ENCODE peak calls at places on chromosomes 12 and 14, in six cellular contexts. I is neuronal stem cell, G is fibroblast of lung, V is kidney, S is mesendoderm, C is HepG2. F is an unnamed sample. For H3K4me1, the result is how much of the 10 kb centered on the place peaks cover.

GRCh38 chr12:87827638-87828264 is 201.4 kb downstream of the C12orf50 start:
- DNase-seq in I (no peak), G (peak), V (no peak), S (peak), C (no peak), F (peak)

GRCh38 chr14:92551066-92551841 is 37.7 kb downstream of the RIN3 start:
- DNase-seq in I (no peak), G (no peak), V (no peak), S (no peak), C (no peak), F (no peak)

GRCh38 chr12:102061556-102062418 is at the start of gene WASHC3:
- DNase-seq in I (peak), G (peak), V (peak), S (peak), C (peak), F (peak)

GRCh38 chr12:132651444-132652100 is 33.0 kb downstream of the P2RX2 start:
- DNase-seq in I (no peak), G (no peak), V (peak), S (no peak), C (no peak), F (no peak)

GRCh38 chr12:113392988-113393579 is 10.6 kb downstream of the SDS start:
- DNase-seq in I (no peak), G (peak), V (no peak), S (peak), C (peak), F (no peak)

GRCh38 chr12:34403706-34404376 is 381.5 kb downstream of the ALG10 start:
- DNase-seq in I (no peak), G (no peak), V (peak), S (no peak), C (no peak), F (no peak)

GRCh38 chr12:128644664-128645296 is 179.0 kb downstream of the SLC15A4 start:
- DNase-seq in I (peak), G (no peak), V (no peak), S (peak), C (peak), F (peak)

GRCh38 chr14:106562451-106562850 is 1036.1 kb downstream of the TMEM121 start:
- DNase-seq in I (no peak), G (no peak), V (no peak), S (no peak), C (no peak), F (no peak)

GRCh38 chr14:96268426-96269358 is 12.7 kb downstream of the BDKRB1 start:
- DNase-seq in I (no peak), G (peak), V (peak), S (no peak), C (no peak), F (peak)

GRCh38 chr12:96034631-96035282 is 630 bp downstream of the LTA4H start:
- DNase-seq in I (peak), G (peak), V (no peak), S (peak), C (peak), F (peak)

GRCh38 chr12:16520328-16520727 is 85.6 kb downstream of the LMO3 start:
- DNase-seq in I (no peak), G (no peak), V (no peak), S (no peak), C (no peak), F (no peak)

GRCh38 chr14:56057071-56057865 is 60.9 kb upstream of the PELI2 start:
- DNase-seq in I (peak), G (no peak), V (no peak), S (peak), C (no peak), F (no peak)

GRCh38 chr12:106192659-106193403 is 54.1 kb upstream of the NUAK1 start:
- DNase-seq in I (no peak), G (no peak), V (no peak), S (no peak), C (no peak), F (no peak)

GRCh38 chr14:67704018-67704417 is 2.3 kb downstream of the RDH12 start:
- DNase-seq in I (no peak), G (no peak), V (no peak), S (no peak), C (no peak), F (no peak)

GRCh38 chr14:67710209-67710608 is 8.5 kb downstream of the RDH12 start:
- DNase-seq in I (no peak), G (no peak), V (no peak), S (peak), C (no peak), F (no peak)

GRCh38 chr14:67704484-67705089 is 2.9 kb downstream of the RDH12 start:
- DNase-seq in I (peak), G (peak), V (no peak), S (peak), C (peak), F (peak)

GRCh38 chr14:67705211-67705610 is 3.5 kb downstream of the RDH12 start:
- DNase-seq in I (no peak), G (no peak), V (no peak), S (no peak), C (no peak), F (no peak)
- H3K4me1 ChIP-seq in I (under half), G (under half), V (under half), S (under half), C (under half), F (under half)

GRCh38 chr12:26195641-26196423 is 459 bp downstream of the SSPN start:
- DNase-seq in I (peak), G (peak), V (peak), S (peak), C (no peak), F (peak)
- H3K9ac ChIP-seq in I (peak), G (peak), V (peak), S (peak), C (no peak), F (peak)

DNA sequence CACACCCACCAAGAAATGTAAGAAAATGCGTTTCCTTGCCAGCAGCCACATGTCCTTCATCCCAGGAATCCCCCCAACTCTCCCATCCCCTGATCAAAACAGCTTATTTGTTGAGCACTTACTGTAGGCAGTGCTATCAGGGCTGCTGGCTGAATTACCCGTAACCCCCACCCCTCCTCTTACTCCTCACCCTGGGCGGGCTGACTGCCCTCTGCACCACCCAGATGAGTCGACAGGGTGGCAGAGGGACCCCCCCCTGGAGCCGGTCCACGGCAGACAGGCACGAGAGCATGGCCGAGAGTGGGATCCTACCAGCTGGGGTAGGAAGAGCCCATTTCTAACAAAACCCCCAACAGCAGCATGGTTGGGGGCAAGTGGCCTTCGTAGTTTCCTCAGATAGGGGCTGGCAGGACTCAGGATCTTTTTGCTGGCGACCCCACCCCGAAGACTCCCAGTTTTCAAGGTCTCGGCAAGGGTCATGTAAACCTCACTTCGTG is 1.1 kb upstream of the RHOF start:
- DNase-seq in I (no peak), G (no peak), V (peak), S (no peak), C (no peak), F (no peak)
- H3K4me1 ChIP-seq in I (under half), G (under half), V (under half), S (under half), C (half or more), F (half or more)

DNA sequence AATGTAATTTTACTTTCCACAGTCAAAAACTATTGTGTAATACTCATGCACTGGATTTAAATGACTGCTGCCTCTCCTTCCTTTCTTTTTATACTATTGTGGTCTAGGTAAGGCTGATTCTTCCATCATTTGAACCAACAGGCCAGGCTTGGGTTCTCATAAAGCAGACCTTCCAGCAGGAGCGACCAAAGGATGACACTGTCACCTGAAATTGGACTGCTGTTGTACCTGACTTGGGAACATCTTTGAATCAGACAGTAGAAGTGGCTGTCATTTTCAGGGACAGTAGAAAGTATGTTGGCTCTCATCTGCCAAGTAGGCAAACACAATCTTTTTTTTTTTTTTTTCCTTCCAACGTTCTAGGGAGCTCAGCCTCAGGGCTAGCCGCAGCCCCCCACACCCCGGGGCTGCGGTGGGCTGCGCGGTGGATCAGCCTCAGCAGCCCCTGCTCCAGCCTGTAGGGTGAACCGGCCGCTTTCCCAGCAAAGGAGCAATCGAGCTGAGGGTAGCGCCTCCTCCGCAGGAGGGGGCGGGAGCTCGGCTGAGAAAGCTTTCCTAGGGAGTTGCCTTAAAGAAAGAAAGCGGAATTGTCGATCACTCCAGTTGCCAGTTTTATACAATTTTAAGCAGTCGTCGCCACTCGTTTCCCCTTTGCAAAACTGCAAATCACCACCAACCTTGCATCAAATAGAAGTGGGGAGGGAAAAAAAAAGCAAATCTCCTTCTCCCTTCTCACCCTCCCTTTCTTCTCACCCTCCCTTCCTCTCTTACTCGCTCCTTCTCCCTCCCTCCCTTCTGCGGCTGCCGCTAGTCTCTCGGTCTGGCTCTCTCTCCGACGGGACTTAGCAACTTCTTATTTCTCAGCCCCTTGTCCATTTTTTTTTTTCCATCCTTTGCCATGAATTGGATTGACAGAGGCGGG is at the start of gene PDE3A:
- DNase-seq in I (peak), G (peak), V (peak), S (peak), C (no peak), F (peak)
- H3K9ac ChIP-seq in I (peak), G (peak), V (peak), S (peak), C (no peak), F (peak)

GRCh38 chr12:13197526-13198141 is 1.1 kb downstream of the EMP1 start:
- DNase-seq in I (no peak), G (peak), V (no peak), S (no peak), C (no peak), F (peak)

GRCh38 chr12:13198240-13198639 is 1.7 kb downstream of the EMP1 start:
- DNase-seq in I (no peak), G (no peak), V (no peak), S (no peak), C (no peak), F (peak)

GRCh38 chr12:13198921-13199320 is 2.4 kb downstream of the EMP1 start:
- DNase-seq in I (no peak), G (peak), V (no peak), S (no peak), C (no peak), F (peak)

GRCh38 chr12:13203028-13203922 is 6.7 kb downstream of the EMP1 start:
- DNase-seq in I (no peak), G (no peak), V (no peak), S (peak), C (no peak), F (no peak)

GRCh38 chr12:13200841-13201240 is 4.3 kb downstream of the EMP1 start:
- DNase-seq in I (no peak), G (no peak), V (no peak), S (no peak), C (no peak), F (no peak)
- H3K4me1 ChIP-seq in I (under half), G (under half), V (under half), S (under half), C (under half), F (half or more)

GRCh38 chr12:122026706-122027328 is 5.1 kb downstream of the BCL7A start:
- DNase-seq in I (no peak), G (no peak), V (no peak), S (no peak), C (no peak), F (no peak)
- H3K9ac ChIP-seq in I (no peak), G (no peak), V (no peak), S (no peak), C (no peak), F (no peak)

GRCh38 chr14:34775922-34776321 is 61.5 kb upstream of the CFL2 start:
- DNase-seq in I (no peak), G (no peak), V (no peak), S (no peak), C (peak), F (no peak)

GRCh38 chr14:34766611-34767010 is 52.2 kb upstream of the CFL2 start:
- DNase-seq in I (no peak), G (peak), V (no peak), S (no peak), C (no peak), F (peak)

GRCh38 chr14:34775342-34775741 is 60.9 kb upstream of the CFL2 start:
- DNase-seq in I (no peak), G (no peak), V (no peak), S (no peak), C (no peak), F (no peak)

GRCh38 chr14:34766060-34766459 is 51.7 kb upstream of the CFL2 start:
- DNase-seq in I (no peak), G (peak), V (no peak), S (no peak), C (no peak), F (no peak)

DNA sequence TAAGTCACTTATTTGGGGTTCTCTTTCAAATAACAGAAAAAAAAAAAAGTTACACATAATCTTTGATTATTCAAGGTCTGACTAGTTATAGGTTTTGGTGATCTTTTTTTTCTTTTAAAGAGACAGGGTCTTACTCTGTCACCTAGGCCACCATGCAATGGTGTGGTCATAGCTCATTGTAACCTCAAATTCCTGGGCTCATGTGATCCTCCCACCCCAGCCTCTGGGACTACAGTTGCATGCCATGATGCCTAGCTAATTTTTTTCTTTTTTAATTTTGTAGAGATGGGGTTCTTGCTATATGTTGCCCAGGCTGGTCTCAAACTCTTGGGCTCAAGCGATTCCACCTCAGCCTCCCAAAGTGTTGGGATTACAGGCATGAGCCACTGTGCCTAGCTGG is 56.5 kb upstream of the CFL2 start:
- DNase-seq in I (no peak), G (no peak), V (no peak), S (no peak), C (no peak), F (no peak)
- H3K4me1 ChIP-seq in I (under half), G (under half), V (under half), S (under half), C (under half), F (under half)

DNA sequence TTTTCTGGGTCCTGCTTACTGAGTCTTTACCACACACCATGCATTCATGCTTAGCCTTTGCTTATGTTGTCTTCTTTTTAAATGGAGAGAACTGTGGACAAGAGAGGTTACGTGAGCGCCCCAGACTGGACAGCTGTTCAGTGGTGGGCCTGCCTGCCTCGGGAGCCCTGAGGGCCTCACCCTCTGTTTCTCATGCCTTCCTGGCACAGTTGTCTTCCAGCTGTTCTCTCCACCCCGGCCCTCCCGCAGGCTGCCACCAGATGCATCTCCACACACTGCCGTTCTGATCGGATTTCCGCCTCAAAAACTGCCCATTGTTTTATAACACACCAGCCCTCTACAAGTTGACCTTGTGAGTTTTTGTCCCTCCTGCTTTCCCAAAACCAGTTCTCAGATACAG is 100.8 kb downstream of the SAMD4A start:
- DNase-seq in I (no peak), G (no peak), V (no peak), S (no peak), C (no peak), F (no peak)
- H3K9ac ChIP-seq in I (no peak), G (no peak), V (no peak), S (no peak), C (no peak), F (no peak)